ENCODE peak calls at places on chromosome 3, in six cellular contexts. G, T, N, I, H and J are unnamed samples.

GRCh38 chr3:132047209-132047608 is 12.4 kb upstream of the CPNE4 start:
- DNase-seq in I (no peak), H (no peak), G (no peak), N (no peak), T (no peak), J (no peak)

GRCh38 chr3:72331076-72331475 is 517.2 kb downstream of the SHQ1 start:
- DNase-seq in G (no peak), I (no peak), N (no peak), H (no peak), T (no peak), J (no peak)

GRCh38 chr3:50028336-50028735 is 60.4 kb upstream of the RBM5 start:
- DNase-seq in T (no peak), G (no peak), H (no peak), I (no peak), N (no peak), J (no peak)

GRCh38 chr3:72891053-72891855 is 3.4 kb downstream of the GXYLT2 start:
- DNase-seq in T (peak; percentile 63), N (no peak), H (peak; percentile 92), I (no peak), G (no peak), J (no peak)

GRCh38 chr3:178078933-178079332 is 457.3 kb upstream of the KCNMB2 start:
- DNase-seq in H (no peak), I (peak; percentile 10), N (no peak), G (no peak), T (peak; percentile 52), J (no peak)

GRCh38 chr3:126287536-126288181 is 69.5 kb downstream of the KLF15 start:
- DNase-seq in I (peak; percentile 88), N (peak; percentile 58), H (peak; percentile 75), T (peak; percentile 64), G (peak; percentile 86), J (no peak)

GRCh38 chr3:185187391-185187790 is 34.5 kb upstream of the C3orf70 start:
- DNase-seq in N (no peak), T (no peak), G (no peak), H (no peak), I (no peak), J (no peak)

GRCh38 chr3:126978291-126978690 is 4.6 kb upstream of the PLXNA1 start:
- DNase-seq in I (no peak), T (no peak), N (no peak), H (no peak), G (no peak), J (no peak)

GRCh38 chr3:39447637-39448483 is 19.6 kb upstream of the MOBP start:
- DNase-seq in T (peak; percentile 91), I (peak; percentile 96), N (peak; percentile 87), H (no peak), G (peak; percentile 77), J (peak; percentile 60)

GRCh38 chr3:62559831-62560445 is 186.6 kb upstream of the FEZF2 start:
- DNase-seq in N (no peak), H (no peak), I (peak; percentile 45), G (peak; percentile 26), T (no peak), J (peak; percentile 25)

GRCh38 chr3:20648921-20649381 is 462.9 kb upstream of the SGO1 start:
- DNase-seq in I (no peak), H (no peak), N (no peak), T (no peak), G (no peak), J (no peak)

GRCh38 chr3:182787302-182788036 is 5.8 kb upstream of the ATP11B start:
- DNase-seq in G (no peak), H (no peak), I (no peak), T (no peak), N (no peak), J (no peak)

GRCh38 chr3:71254658-71255057 is 328.9 kb downstream of the FOXP1 start:
- DNase-seq in G (no peak), I (no peak), H (no peak), T (no peak), N (no peak), J (no peak)

GRCh38 chr3:38353151-38353550 is 6.6 kb downstream of the XYLB start:
- DNase-seq in I (no peak), H (no peak), G (no peak), T (no peak), N (no peak), J (no peak)

GRCh38 chr3:32531010-32531647 is 28.5 kb upstream of the CMTM6 start:
- DNase-seq in G (no peak), I (no peak), T (no peak), H (no peak), N (no peak), J (no peak)

GRCh38 chr3:10941972-10942371 is 50.6 kb upstream of the SLC6A1 start:
- DNase-seq in G (peak; percentile 8), I (peak; percentile 51), H (no peak), T (no peak), N (no peak), J (no peak)

GRCh38 chr3:56125358-56126005 is 342.8 kb downstream of the ERC2 start:
- DNase-seq in H (no peak), T (no peak), I (peak; percentile 21), N (no peak), G (no peak), J (no peak)

DNA sequence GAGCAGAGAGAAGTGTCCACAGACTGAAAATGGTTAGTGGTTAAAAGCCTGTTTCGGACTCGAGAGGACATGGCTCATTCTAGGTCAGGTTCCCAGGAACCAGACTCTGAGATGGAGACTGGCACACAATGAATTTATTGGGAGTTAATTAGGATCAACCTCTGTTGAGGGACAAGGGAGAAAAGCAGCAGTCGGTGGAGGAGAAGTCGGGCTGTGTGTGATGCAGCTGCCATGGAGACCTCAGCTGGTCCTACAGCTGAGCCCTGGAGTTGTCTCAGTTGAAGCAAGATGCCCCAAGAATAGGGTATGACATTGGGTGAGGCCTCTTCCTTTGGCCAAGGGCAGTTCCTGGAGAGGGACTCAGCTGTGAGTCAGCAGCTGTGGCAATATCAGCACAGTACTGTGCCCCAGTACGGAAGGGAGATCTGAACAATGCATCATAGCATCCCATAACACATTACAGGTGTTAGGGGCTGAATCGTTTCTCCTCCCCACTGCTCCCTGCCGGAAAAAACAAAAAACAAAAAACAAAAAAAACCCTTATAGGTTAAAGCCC is 105.4 kb downstream of the ABHD5 start:
- DNase-seq in T (no peak), H (no peak), I (no peak), N (no peak), G (no peak), J (no peak)
- H3K27ac ChIP-seq in T (no peak overlapping the region), H (no peak overlapping the region), I (no peak overlapping the region), N (no peak overlapping the region), G (no peak overlapping the region), J (no peak overlapping the region)

DNA sequence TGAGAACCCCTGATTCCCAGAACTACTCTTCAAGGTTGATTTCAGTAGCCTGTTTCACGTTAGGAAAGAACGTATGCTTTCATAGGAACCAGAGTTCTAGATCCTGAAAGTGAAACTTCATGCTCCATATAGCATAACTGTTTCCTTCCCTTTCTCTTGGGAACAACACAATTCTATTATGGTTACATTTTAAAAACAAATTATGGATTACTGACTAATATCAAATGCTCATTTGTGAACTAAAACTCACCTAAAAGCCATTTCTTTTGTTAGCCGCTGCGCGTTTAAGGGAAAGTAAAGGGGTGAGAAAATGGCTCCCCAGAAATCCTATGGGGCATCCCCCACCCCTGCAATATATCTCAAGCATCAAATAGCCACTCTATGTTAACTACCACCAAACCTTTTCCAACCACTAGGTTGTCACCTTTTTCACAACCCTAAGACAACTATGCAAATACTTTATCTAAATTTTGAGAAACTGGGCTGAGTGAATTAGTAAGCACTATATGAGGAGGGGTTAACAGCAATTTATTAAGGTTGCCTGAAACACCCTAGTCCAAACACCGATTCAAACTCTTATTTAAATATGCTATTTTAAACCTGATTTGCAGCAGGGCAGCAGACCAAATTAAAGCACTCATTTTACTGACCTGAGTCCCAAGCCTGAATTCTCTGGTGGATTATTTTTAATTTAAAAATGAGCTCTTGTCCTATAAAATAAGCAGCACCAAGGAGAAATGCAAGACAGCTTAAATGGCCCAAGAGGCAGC is 2.4 kb downstream of the SIAH2 start:
- DNase-seq in H (no peak), G (no peak), N (no peak), T (no peak), I (no peak), J (peak; percentile 59)
- H3K4me3 ChIP-seq in H (peak overlapping the region; percentile 77), G (peak overlapping the region; percentile 78), N (no peak overlapping the region), T (peak overlapping the region; percentile 87), I (peak overlapping the region; percentile 78), J (peak overlapping the region; percentile 90)

DNA sequence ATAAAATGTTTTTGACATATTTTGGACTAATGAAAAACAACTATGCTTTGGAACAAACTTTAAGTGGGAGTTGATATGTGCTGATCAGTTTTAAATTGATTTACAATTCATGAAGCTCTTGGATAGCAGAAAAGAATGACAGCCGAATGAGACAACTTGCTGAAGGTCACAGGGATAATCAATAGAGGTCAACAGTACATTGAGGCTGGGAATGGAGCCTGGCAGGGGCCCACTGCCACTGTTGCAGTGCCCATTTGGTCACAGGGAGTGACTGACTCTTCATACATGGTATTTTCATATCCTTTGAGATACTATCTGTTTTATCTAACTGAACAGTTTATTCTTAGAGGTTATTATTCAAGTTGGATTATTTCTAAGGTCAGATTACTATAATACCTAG is 58.7 kb upstream of the EIF5A2 start:
- DNase-seq in G (no peak), H (no peak), I (no peak), N (no peak), T (no peak), J (no peak)
- H3K4me1 ChIP-seq in G (no peaks in the 10 kb centered on the region), H (no peaks in the 10 kb centered on the region), I (no peaks in the 10 kb centered on the region), N (no peaks in the 10 kb centered on the region), T (no peaks in the 10 kb centered on the region), J (no peaks in the 10 kb centered on the region)

GRCh38 chr3:155393316-155393715 is 99.8 kb upstream of the STRIT1 start:
- DNase-seq in G (no peak), H (no peak), I (no peak), N (no peak), T (no peak), J (no peak)

GRCh38 chr3:155392138-155392537 is 98.7 kb upstream of the STRIT1 start:
- DNase-seq in H (no peak), G (no peak), I (no peak), N (no peak), T (no peak), J (no peak)

GRCh38 chr3:155391583-155391982 is 98.1 kb upstream of the STRIT1 start:
- DNase-seq in G (no peak), I (peak; percentile 7), H (no peak), N (peak; percentile 39), T (no peak), J (no peak)

GRCh38 chr3:155390361-155390760 is 96.9 kb upstream of the STRIT1 start:
- DNase-seq in N (no peak), G (no peak), I (no peak), H (no peak), T (no peak), J (no peak)

GRCh38 chr3:155391104-155391503 is 97.6 kb upstream of the STRIT1 start:
- DNase-seq in H (no peak), T (no peak), I (no peak), G (no peak), N (no peak), J (no peak)
- H3K27ac ChIP-seq in H (no peak overlapping the region), T (no peak overlapping the region), I (no peak overlapping the region), G (no peak overlapping the region), N (no peak overlapping the region), J (no peak overlapping the region)

DNA sequence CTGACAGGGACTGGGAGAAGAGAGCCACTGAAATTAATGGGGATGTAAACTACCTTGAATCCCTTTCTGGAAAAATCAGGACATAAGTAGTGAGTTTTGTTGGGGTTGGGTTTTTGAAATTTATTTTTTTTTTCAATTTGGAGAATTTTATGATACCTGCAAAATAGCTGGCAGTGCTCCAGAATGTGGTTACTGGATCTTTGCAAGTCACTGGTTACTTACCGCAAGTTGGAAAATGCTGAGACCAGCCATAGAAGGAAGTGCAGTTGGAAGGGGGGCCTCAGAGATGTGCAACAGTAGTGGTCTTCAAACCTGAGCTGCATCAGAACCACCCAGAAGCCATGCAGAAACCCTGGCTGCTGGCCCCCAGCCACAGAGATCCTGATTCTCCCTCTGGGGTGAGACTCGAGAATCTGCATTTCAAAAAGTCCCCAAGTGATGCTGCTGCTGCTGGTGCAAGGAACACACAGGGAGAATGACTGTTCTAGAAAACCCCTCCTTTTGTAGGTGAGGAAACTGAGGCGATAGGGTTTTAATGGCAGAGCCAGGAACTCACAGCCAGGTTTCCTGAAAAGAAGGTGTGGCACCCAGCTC is 39.7 kb downstream of the SEMA5B start:
- DNase-seq in T (no peak), H (no peak), G (no peak), I (no peak), N (no peak), J (no peak)
- H3K4me3 ChIP-seq in T (no peak overlapping the region), H (no peak overlapping the region), G (no peak overlapping the region), I (peak overlapping the region; percentile 28), N (no peak overlapping the region), J (no peak overlapping the region)